ENCODE peak calls at places on chromosomes 1 and 21, in four cellular contexts. S is NCI-H748 treated with DMSO at 0.1 percent for 48 hours, O is midbrain, U is RPMI8226. Z is an unnamed sample.
A peak's percentile ranks its signal among the peaks of the same experiment; 100 is the strongest.

GRCh38 chr1:172628416-172628815 is 30.5 kb upstream of the FASLG start:
- DNase-seq in S (no peak), O (no peak), U (no peak), Z (no peak)

GRCh38 chr1:14668448-14669029 is 70.1 kb downstream of the KAZN start:
- DNase-seq in S (no peak), O (no peak), U (no peak), Z (no peak)

GRCh38 chr1:53644909-53645689 is 93.9 kb downstream of the GLIS1 start:
- DNase-seq in S (no peak), O (no peak), U (no peak), Z (no peak)

GRCh38 chr21:35249636-35250035 is 200.5 kb upstream of the RUNX1 start:
- DNase-seq in S (no peak), O (no peak), U (no peak), Z (no peak)

GRCh38 chr1:67347688-67348472 is 40.2 kb downstream of the IL12RB2 start:
- DNase-seq in S (peak; percentile 78), O (peak; percentile 51), U (peak; percentile 38), Z (peak; percentile 30)

GRCh38 chr1:239924741-239925350 is 166.8 kb upstream of the FMN2 start:
- DNase-seq in S (no peak), O (no peak), U (no peak), Z (no peak)

GRCh38 chr1:91026777-91027176 is 4.9 kb upstream of the ZNF644 start:
- DNase-seq in S (no peak), O (no peak), U (peak; percentile 9), Z (no peak)

GRCh38 chr1:173409613-173410012 is 67.5 kb upstream of the PRDX6 start:
- DNase-seq in S (no peak), O (no peak), U (peak; percentile 81), Z (peak; percentile 38)

GRCh38 chr1:100347009-100347966 is 5.0 kb upstream of the CDC14A start:
- DNase-seq in S (no peak), O (no peak), U (no peak), Z (no peak)

Z was measured in mucosa of gallbladder.